ENCODE peak calls at places on chromosomes 5 and 9, in six cellular contexts. D is AG08396, W is cardiac fibroblast, M is pancreas, Q is cardiac muscle cell, C is neural crest cell. L is an unnamed sample.

GRCh38 chr9:34636791-34637355 is 714 bp downstream of the SIGMAR1 start:
- DNase-seq in D (no peak), W (no peak), M (no peak), Q (peak; percentile 49), C (no peak), L (no peak)

GRCh38 chr5:76733049-76733417 is 17.1 kb downstream of the F2R start:
- DNase-seq in D (no peak), W (no peak), M (no peak), Q (no peak), C (no peak), L (no peak)

GRCh38 chr5:5613261-5613990 is 190.9 kb downstream of the ICE1 start:
- DNase-seq in D (no peak), W (no peak), M (no peak), Q (no peak), C (no peak), L (no peak)

GRCh38 chr9:68905129-68905528 is 108.8 kb downstream of the PRKACG start:
- DNase-seq in D (no peak), W (no peak), M (no peak), Q (no peak), C (no peak), L (no peak)

GRCh38 chr5:127839496-127840197 is 136.5 kb downstream of the CCDC192 start:
- DNase-seq in D (no peak), W (peak; percentile 56), M (no peak), Q (peak; percentile 63), C (no peak), L (peak; percentile 55)

GRCh38 chr9:98523231-98523901 is 185.4 kb downstream of the GABBR2 start:
- DNase-seq in D (peak; percentile 26), W (peak; percentile 75), M (no peak), Q (peak; percentile 62), C (no peak), L (peak; percentile 77)

GRCh38 chr5:150590979-150591411 is 49.5 kb upstream of the SYNPO start:
- DNase-seq in D (no peak), W (no peak), M (no peak), Q (peak; percentile 70), C (no peak), L (peak; percentile 53)

GRCh38 chr9:35650341-35651158 is at the start of gene SIT1:
- DNase-seq in D (no peak), W (no peak), M (no peak), Q (no peak), C (no peak), L (no peak)

GRCh38 chr5:176648467-176649194 is 1.3 kb downstream of the TSPAN17 start:
- DNase-seq in D (no peak), W (no peak), M (no peak), Q (no peak), C (no peak), L (no peak)

L was measured in fibroblast of pulmonary artery.